ENCODE peak calls at places on chromosomes 1 and 21, in nine cellular contexts. C is prostate gland, V is upper lobe of right lung, U is gastrocnemius medialis, H is hepatocyte, L is pancreas, W is kidney epithelial cell, K is Panc1, R is brain microvascular endothelial cell. I is an unnamed sample.

GRCh38 chr21:26385721-26386120 is 187.4 kb downstream of the CYYR1 start:
- DNase-seq in C (no peak), V (no peak), U (no peak), H (no peak), L (no peak), W (no peak), K (no peak), R (no peak), I (no peak)

GRCh38 chr1:226602186-226603029 is 53.8 kb downstream of the STUM start:
- DNase-seq in C (no peak), V (no peak), U (peak), H (peak), L (no peak), W (no peak), K (no peak), R (no peak), I (peak)

GRCh38 chr1:15764269-15764764 is 5.7 kb downstream of the FBLIM1 start:
- DNase-seq in C (no peak), V (no peak), U (no peak), H (peak), L (peak), W (no peak), K (no peak), R (no peak), I (no peak)

GRCh38 chr1:76786232-76786631 is 81.0 kb upstream of the ST6GALNAC5 start:
- DNase-seq in C (no peak), V (no peak), U (no peak), H (no peak), L (no peak), W (no peak), K (no peak), R (no peak), I (no peak)

GRCh38 chr21:36962098-36962780 is 4.2 kb downstream of the HLCS start:
- DNase-seq in C (no peak), V (no peak), U (no peak), H (no peak), L (no peak), W (no peak), K (no peak), R (no peak), I (no peak)

GRCh38 chr1:198901280-198901679 is 262.4 kb downstream of the PTPRC start:
- DNase-seq in C (no peak), V (no peak), U (no peak), H (no peak), L (no peak), W (no peak), K (no peak), R (no peak), I (peak)

GRCh38 chr1:4003846-4004505 is 103.9 kb upstream of the C1orf174 start:
- DNase-seq in C (no peak), V (peak), U (no peak), H (no peak), L (no peak), W (no peak), K (no peak), R (no peak), I (no peak)

GRCh38 chr21:42636535-42636914 is 16.9 kb upstream of the PDE9A start:
- DNase-seq in C (no peak), V (no peak), U (no peak), H (no peak), L (no peak), W (no peak), K (no peak), R (peak), I (no peak)

GRCh38 chr1:212647004-212647403 is 38.4 kb downstream of the ATF3 start:
- DNase-seq in C (no peak), V (no peak), U (no peak), H (no peak), L (no peak), W (no peak), K (no peak), R (no peak), I (no peak)

GRCh38 chr1:167984886-167985489 is 48.1 kb upstream of the MPC2 start:
- DNase-seq in C (no peak), V (no peak), U (no peak), H (no peak), L (no peak), W (no peak), K (no peak), R (peak), I (no peak)

GRCh38 chr1:181140398-181140797 is 51.9 kb downstream of the IER5 start:
- DNase-seq in C (no peak), V (no peak), U (no peak), H (no peak), L (no peak), W (no peak), K (no peak), R (no peak), I (no peak)

GRCh38 chr21:8993284-8993942 is 1528.0 kb upstream of the TPTE start:
- DNase-seq in C (no peak), V (no peak), U (no peak), H (no peak), L (no peak), W (no peak), K (peak), R (no peak), I (no peak)

GRCh38 chr1:207801819-207802218 is 50.0 kb downstream of the CD46 start:
- DNase-seq in C (no peak), V (no peak), U (peak), H (no peak), L (no peak), W (no peak), K (no peak), R (no peak), I (no peak)

GRCh38 chr1:169941982-169942830 is 48.5 kb upstream of the SCYL3 start:
- DNase-seq in C (peak), V (no peak), U (no peak), H (peak), L (no peak), W (no peak), K (no peak), R (no peak), I (no peak)

GRCh38 chr1:221810406-221810805 is 68.5 kb upstream of the DUSP10 start:
- DNase-seq in C (no peak), V (no peak), U (no peak), H (no peak), L (no peak), W (peak), K (no peak), R (peak), I (peak)

GRCh38 chr1:11180342-11180744 is 8.8 kb upstream of the ANGPTL7 start:
- DNase-seq in C (no peak), V (no peak), U (no peak), H (no peak), L (no peak), W (peak), K (no peak), R (peak), I (peak)

GRCh38 chr1:109535971-109536491 is 3.6 kb upstream of the GPR61 start:
- DNase-seq in C (no peak), V (no peak), U (peak), H (no peak), L (no peak), W (no peak), K (no peak), R (no peak), I (no peak)

GRCh38 chr1:220386494-220387195 is 114.4 kb upstream of the RAB3GAP2 start:
- DNase-seq in C (no peak), V (no peak), U (no peak), H (no peak), L (no peak), W (no peak), K (no peak), R (no peak), I (no peak)

GRCh38 chr1:187734427-187734826 is 905.7 kb downstream of the PLA2G4A start:
- DNase-seq in C (no peak), V (no peak), U (no peak), H (no peak), L (no peak), W (no peak), K (no peak), R (no peak), I (no peak)

GRCh38 chr1:162029205-162029604 is 5.5 kb upstream of the OLFML2B start:
- DNase-seq in C (no peak), V (no peak), U (no peak), H (no peak), L (no peak), W (no peak), K (no peak), R (no peak), I (no peak)

GRCh38 chr1:183610053-183610452 is 19.8 kb upstream of the NCF2 start:
- DNase-seq in C (no peak), V (no peak), U (no peak), H (no peak), L (no peak), W (no peak), K (no peak), R (no peak), I (peak)

GRCh38 chr1:93839756-93840155 is 39.2 kb downstream of the DNTTIP2 start:
- DNase-seq in C (no peak), V (no peak), U (no peak), H (no peak), L (no peak), W (no peak), K (no peak), R (no peak), I (no peak)

GRCh38 chr1:168917796-168918195 is 188.7 kb upstream of the ATP1B1 start:
- DNase-seq in C (no peak), V (no peak), U (no peak), H (no peak), L (no peak), W (no peak), K (no peak), R (no peak), I (no peak)

DNA sequence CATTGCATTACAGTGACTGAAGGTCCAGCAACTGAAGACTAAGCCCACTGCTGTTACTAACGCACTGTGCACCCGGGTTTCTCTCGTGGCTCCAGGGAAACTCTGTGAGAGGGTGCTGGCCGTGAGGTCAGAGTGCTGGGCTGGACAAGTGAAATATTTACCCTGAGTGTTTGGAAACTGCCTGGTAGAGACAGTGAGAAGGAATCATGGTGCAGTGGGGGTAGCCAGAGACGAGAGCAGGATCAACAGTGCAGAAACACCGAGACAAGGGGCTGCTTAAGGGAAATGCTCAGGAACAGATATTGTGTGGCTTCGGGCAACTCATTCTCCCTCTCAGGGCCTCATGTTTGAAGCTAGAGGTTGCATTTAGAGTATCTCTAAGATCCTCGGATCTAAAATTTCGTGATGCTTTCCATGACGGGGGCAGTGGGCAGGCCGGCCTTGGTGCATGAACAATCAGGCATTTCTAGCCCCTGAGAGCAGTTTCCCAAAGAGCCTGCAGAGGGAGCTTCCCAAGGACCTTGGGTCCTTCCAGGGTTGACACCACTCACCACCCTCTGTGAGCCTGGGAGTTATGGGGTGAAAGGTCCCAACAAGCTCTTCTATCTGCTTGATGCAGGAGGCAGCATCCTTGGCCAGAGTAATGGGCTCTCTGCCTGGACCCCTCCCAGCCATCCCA is 9.7 kb downstream of the CD2 start:
- DNase-seq in C (no peak), V (no peak), U (no peak), H (peak), L (peak), W (no peak), K (no peak), R (no peak), I (peak)
- H3K4me3 ChIP-seq in C (no peak), V (no peak), U (no peak), H (no peak), L (no peak), W (no peak), K (no peak), R (no peak), I (no peak)

DNA sequence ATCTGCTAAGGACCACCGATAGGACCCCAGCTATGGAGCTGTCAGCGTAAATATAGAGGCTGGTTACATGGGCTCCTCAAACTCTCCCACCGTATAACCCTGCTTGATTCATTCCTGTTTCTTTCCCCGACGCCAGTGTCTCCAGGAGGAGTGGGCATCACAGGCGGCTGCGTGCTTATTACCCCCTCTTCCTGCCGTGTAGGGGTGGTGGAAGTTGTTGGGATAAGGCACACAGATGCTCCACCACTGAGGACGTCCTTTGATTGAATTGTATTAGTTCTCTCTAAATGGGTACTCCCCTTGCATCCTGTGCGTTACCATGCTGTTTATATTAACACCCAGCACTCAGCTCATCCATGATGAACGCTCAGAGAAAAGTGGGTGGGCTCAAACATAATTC is 104.6 kb downstream of the ZBTB18 start:
- DNase-seq in C (no peak), V (no peak), U (no peak), H (no peak), L (no peak), W (no peak), K (no peak), R (no peak), I (no peak)
- H3K4me3 ChIP-seq in C (no peak), V (no peak), U (no peak), H (no peak), L (no peak), W (no peak), K (no peak), R (no peak), I (no peak)

GRCh38 chr1:155136728-155137127 is 1.1 kb downstream of the SLC50A1 start:
- DNase-seq in C (no peak), V (no peak), U (no peak), H (no peak), L (peak), W (no peak), K (no peak), R (no peak), I (no peak)
- H3K4me3 ChIP-seq in C (peak), V (peak), U (peak), H (peak), L (peak), W (peak), K (peak), R (peak), I (peak)

GRCh38 chr1:24503870-24504523 is 1.4 kb downstream of the RCAN3 start:
- DNase-seq in C (no peak), V (no peak), U (no peak), H (no peak), L (no peak), W (no peak), K (no peak), R (no peak), I (no peak)

GRCh38 chr1:24500448-24501048 is 2.1 kb upstream of the RCAN3 start:
- DNase-seq in C (no peak), V (no peak), U (no peak), H (no peak), L (no peak), W (no peak), K (no peak), R (no peak), I (no peak)

GRCh38 chr1:24503003-24503751 is 541 bp downstream of the RCAN3 start:
- DNase-seq in C (peak), V (no peak), U (no peak), H (peak), L (peak), W (no peak), K (no peak), R (no peak), I (no peak)

GRCh38 chr1:24502168-24503002 is at the start of gene RCAN3:
- DNase-seq in C (peak), V (peak), U (peak), H (peak), L (peak), W (peak), K (no peak), R (peak), I (peak)

DNA sequence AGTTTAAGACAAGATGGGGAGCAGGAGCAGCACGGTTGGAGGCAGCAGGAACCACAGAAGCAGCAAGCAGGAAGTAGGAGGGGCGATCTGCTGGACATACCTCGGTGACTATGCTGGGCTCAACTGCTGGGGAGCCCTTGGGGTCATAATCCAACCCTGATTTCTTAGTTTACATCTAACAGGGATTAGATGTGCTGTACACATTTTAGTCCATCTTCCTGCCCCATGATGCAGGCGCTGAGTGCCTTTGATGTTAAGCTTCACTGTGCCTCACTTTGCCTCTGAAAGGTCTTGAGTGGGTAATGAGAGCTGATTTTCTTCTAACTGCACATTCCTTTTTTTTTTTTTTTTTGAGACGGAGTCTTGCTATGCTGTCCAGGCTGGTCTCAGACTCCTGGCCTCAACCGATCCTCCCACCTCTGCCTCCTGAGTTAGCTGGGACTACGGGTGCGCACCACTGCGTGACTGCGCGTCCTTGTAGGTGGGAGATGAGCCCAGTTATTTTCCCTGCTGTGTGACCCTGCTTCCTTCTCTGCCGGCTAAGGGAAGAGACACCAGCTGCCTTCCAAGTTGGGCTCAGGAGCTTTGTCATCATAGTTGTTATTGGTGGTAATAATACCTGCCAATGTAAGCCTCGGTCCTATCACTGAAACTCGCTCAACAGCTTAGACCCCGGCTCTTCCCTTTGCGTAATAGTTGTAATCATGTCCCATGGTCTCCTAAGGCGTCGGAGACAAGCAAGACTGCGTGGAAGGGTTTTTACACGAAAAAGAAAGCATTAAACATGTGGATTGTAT is 1.1 kb upstream of the RCAN3 start:
- DNase-seq in C (peak), V (no peak), U (no peak), H (peak), L (peak), W (no peak), K (no peak), R (peak), I (no peak)
- H3K4me3 ChIP-seq in C (peak), V (peak), U (peak), H (peak), L (no peak), W (peak), K (peak), R (peak), I (peak)

GRCh38 chr1:54095543-54096286 is 42.3 kb downstream of the TCEANC2 start:
- DNase-seq in C (no peak), V (no peak), U (no peak), H (no peak), L (peak), W (no peak), K (no peak), R (no peak), I (no peak)
- H3K4me3 ChIP-seq in C (no peak), V (no peak), U (no peak), H (no peak), L (no peak), W (no peak), K (no peak), R (no peak), I (no peak)

GRCh38 chr1:38330799-38331198 is 284.2 kb upstream of the POU3F1 start:
- DNase-seq in C (no peak), V (no peak), U (no peak), H (no peak), L (no peak), W (no peak), K (no peak), R (no peak), I (no peak)

GRCh38 chr1:38329644-38330043 is 283.1 kb upstream of the POU3F1 start:
- DNase-seq in C (no peak), V (no peak), U (no peak), H (no peak), L (no peak), W (no peak), K (no peak), R (no peak), I (no peak)

GRCh38 chr1:38326135-38326534 is 279.5 kb upstream of the POU3F1 start:
- DNase-seq in C (no peak), V (no peak), U (no peak), H (no peak), L (no peak), W (no peak), K (no peak), R (no peak), I (no peak)

GRCh38 chr1:38327559-38327973 is 281.0 kb upstream of the POU3F1 start:
- DNase-seq in C (no peak), V (no peak), U (no peak), H (no peak), L (no peak), W (no peak), K (no peak), R (no peak), I (no peak)

GRCh38 chr1:38328278-38329035 is 281.9 kb upstream of the POU3F1 start:
- DNase-seq in C (no peak), V (no peak), U (no peak), H (no peak), L (no peak), W (no peak), K (no peak), R (no peak), I (no peak)
- H3K4me3 ChIP-seq in C (no peak), V (no peak), U (no peak), H (no peak), L (no peak), W (no peak), K (no peak), R (no peak), I (no peak)

GRCh38 chr1:244084763-244085162 is 33.7 kb downstream of the ZBTB18 start:
- DNase-seq in C (no peak), V (no peak), U (no peak), H (no peak), L (no peak), W (no peak), K (no peak), R (no peak), I (no peak)
- H3K4me3 ChIP-seq in C (no peak), V (no peak), U (no peak), H (no peak), L (no peak), W (no peak), K (no peak), R (no peak), I (no peak)

DNA sequence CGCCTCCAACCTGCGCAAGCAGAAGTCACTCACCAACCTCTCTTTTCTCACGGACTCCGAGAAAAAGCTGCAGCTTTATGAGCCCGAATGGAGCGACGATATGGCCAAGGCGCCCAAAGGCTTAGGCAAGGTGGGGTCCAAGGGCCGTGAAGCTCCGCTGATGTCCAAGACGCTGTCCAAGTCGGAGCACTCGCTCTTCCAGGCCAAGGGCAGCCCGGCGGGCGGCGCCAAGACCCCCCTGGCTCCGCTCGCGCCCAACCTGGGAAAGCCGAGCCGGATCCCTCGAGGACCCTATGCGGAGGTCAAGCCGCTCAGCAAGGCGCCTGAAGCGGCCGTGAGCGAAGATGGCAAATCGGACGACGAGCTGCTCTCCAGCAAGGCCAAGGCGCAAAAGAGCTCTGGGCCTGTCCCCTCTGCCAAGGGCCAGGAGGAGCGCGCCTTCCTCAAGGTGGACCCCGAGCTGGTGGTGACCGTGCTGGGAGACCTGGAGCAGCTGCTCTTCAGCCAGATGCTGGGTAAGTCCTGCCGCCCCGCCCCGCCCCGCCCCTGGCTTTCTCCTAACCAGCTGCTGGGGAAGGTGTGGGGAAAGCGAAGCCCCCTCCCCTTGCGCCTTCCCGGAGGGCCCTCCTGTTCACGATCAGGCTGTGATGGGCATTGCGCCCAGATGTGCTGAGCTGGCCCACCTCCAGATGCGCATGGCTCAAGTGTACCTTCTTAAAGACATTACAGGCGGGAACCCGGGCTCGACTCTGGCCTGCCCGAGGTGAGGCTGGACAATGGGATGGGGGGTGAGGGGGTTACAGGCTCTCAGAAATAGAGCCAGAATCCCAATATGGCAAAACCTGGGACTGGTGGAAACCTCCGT is 110.2 kb downstream of the NAV1 start:
- DNase-seq in C (no peak), V (no peak), U (no peak), H (peak), L (peak), W (no peak), K (no peak), R (no peak), I (peak)
- H3K4me3 ChIP-seq in C (peak), V (peak), U (peak), H (peak), L (peak), W (peak), K (peak), R (peak), I (peak)

I was measured in MG63.